ENCODE peak calls at places on chromosomes 7 and 10, in seven cellular contexts. One of them, this sample, is unnamed. For H3K4me1, the result is how much of the 10 kb centered on the place peaks cover.

GRCh38 chr7:108348913-108349312 is 107.3 kb downstream of the NRCAM start:
- DNase-seq in colonic mucosa: no peak
- DNase-seq in right atrium auricular region: no peak
- DNase-seq in A549: peak
- DNase-seq in CD8-positive, alpha-beta T cell: no peak
- DNase-seq in tibial artery: no peak
- DNase-seq in IMR-90: peak
- DNase-seq in this sample: no peak

GRCh38 chr7:103810112-103810744 is 179.2 kb downstream of the RELN start:
- DNase-seq in right atrium auricular region: no peak
- DNase-seq in IMR-90: no peak
- DNase-seq in tibial artery: no peak
- DNase-seq in A549: peak
- DNase-seq in colonic mucosa: no peak
- DNase-seq in CD8-positive, alpha-beta T cell: no peak
- DNase-seq in this sample: no peak

GRCh38 chr10:124705817-124706461 is 38.2 kb downstream of the FAM53B start:
- DNase-seq in tibial artery: no peak
- DNase-seq in right atrium auricular region: no peak
- DNase-seq in IMR-90: no peak
- DNase-seq in colonic mucosa: no peak
- DNase-seq in CD8-positive, alpha-beta T cell: no peak
- DNase-seq in A549: peak
- DNase-seq in this sample: peak

GRCh38 chr7:25988640-25989039 is 163.4 kb upstream of the NFE2L3 start:
- DNase-seq in CD8-positive, alpha-beta T cell: no peak
- DNase-seq in right atrium auricular region: no peak
- DNase-seq in A549: no peak
- DNase-seq in tibial artery: no peak
- DNase-seq in IMR-90: no peak
- DNase-seq in colonic mucosa: no peak
- DNase-seq in this sample: no peak

GRCh38 chr7:119983468-119983867 is 289.5 kb upstream of the KCND2 start:
- DNase-seq in A549: no peak
- DNase-seq in right atrium auricular region: no peak
- DNase-seq in CD8-positive, alpha-beta T cell: no peak
- DNase-seq in colonic mucosa: no peak
- DNase-seq in tibial artery: no peak
- DNase-seq in IMR-90: no peak
- DNase-seq in this sample: no peak

GRCh38 chr10:7165500-7166177 is 245.2 kb downstream of the SFMBT2 start:
- DNase-seq in tibial artery: no peak
- DNase-seq in IMR-90: no peak
- DNase-seq in colonic mucosa: no peak
- DNase-seq in right atrium auricular region: no peak
- DNase-seq in A549: no peak
- DNase-seq in CD8-positive, alpha-beta T cell: no peak
- DNase-seq in this sample: no peak

GRCh38 chr10:101716891-101717659 is 22.1 kb upstream of the FBXW4 start:
- DNase-seq in A549: no peak
- DNase-seq in colonic mucosa: no peak
- DNase-seq in right atrium auricular region: no peak
- DNase-seq in IMR-90: no peak
- DNase-seq in CD8-positive, alpha-beta T cell: no peak
- DNase-seq in tibial artery: no peak
- DNase-seq in this sample: no peak

GRCh38 chr10:14276200-14276599 is 54.5 kb downstream of the FRMD4A start:
- DNase-seq in colonic mucosa: no peak
- DNase-seq in right atrium auricular region: no peak
- DNase-seq in tibial artery: no peak
- DNase-seq in A549: no peak
- DNase-seq in IMR-90: no peak
- DNase-seq in CD8-positive, alpha-beta T cell: no peak
- DNase-seq in this sample: no peak

GRCh38 chr10:84523509-84523908 is 195.1 kb downstream of the CCSER2 start:
- DNase-seq in CD8-positive, alpha-beta T cell: no peak
- DNase-seq in right atrium auricular region: no peak
- DNase-seq in A549: no peak
- DNase-seq in tibial artery: no peak
- DNase-seq in IMR-90: no peak
- DNase-seq in colonic mucosa: peak
- DNase-seq in this sample: peak

GRCh38 chr7:5284304-5285281 is 1.9 kb downstream of the SLC29A4 start:
- DNase-seq in CD8-positive, alpha-beta T cell: no peak
- DNase-seq in A549: peak
- DNase-seq in right atrium auricular region: no peak
- DNase-seq in IMR-90: no peak
- DNase-seq in colonic mucosa: peak
- DNase-seq in tibial artery: no peak
- DNase-seq in this sample: peak

GRCh38 chr10:23413629-23414089 is 25.2 kb upstream of the OTUD1 start:
- DNase-seq in A549: no peak
- DNase-seq in tibial artery: no peak
- DNase-seq in colonic mucosa: no peak
- DNase-seq in right atrium auricular region: no peak
- DNase-seq in CD8-positive, alpha-beta T cell: no peak
- DNase-seq in IMR-90: no peak
- DNase-seq in this sample: no peak

GRCh38 chr10:87761892-87762291 is 56.1 kb downstream of the ATAD1 start:
- DNase-seq in IMR-90: peak
- DNase-seq in tibial artery: no peak
- DNase-seq in right atrium auricular region: no peak
- DNase-seq in CD8-positive, alpha-beta T cell: no peak
- DNase-seq in A549: peak
- DNase-seq in colonic mucosa: no peak
- DNase-seq in this sample: peak

GRCh38 chr7:137669706-137670105 is 177.1 kb downstream of the DGKI start:
- DNase-seq in colonic mucosa: no peak
- DNase-seq in right atrium auricular region: no peak
- DNase-seq in tibial artery: no peak
- DNase-seq in CD8-positive, alpha-beta T cell: no peak
- DNase-seq in A549: no peak
- DNase-seq in IMR-90: peak
- DNase-seq in this sample: no peak

GRCh38 chr10:121069061-121069850 is 218.1 kb downstream of the WDR11 start:
- DNase-seq in colonic mucosa: no peak
- DNase-seq in A549: peak
- DNase-seq in CD8-positive, alpha-beta T cell: no peak
- DNase-seq in IMR-90: no peak
- DNase-seq in right atrium auricular region: no peak
- DNase-seq in tibial artery: no peak
- DNase-seq in this sample: peak

GRCh38 chr7:151120896-151121295 is 34.6 kb downstream of the AGAP3 start:
- DNase-seq in tibial artery: no peak
- DNase-seq in IMR-90: no peak
- DNase-seq in right atrium auricular region: no peak
- DNase-seq in CD8-positive, alpha-beta T cell: peak
- DNase-seq in colonic mucosa: no peak
- DNase-seq in A549: no peak
- DNase-seq in this sample: no peak

GRCh38 chr7:106329971-106330733 is 45.4 kb upstream of the NAMPT start:
- DNase-seq in IMR-90: peak
- DNase-seq in tibial artery: no peak
- DNase-seq in right atrium auricular region: no peak
- DNase-seq in A549: no peak
- DNase-seq in CD8-positive, alpha-beta T cell: no peak
- DNase-seq in colonic mucosa: no peak
- DNase-seq in this sample: no peak

GRCh38 chr10:100996678-100997363 is 2.8 kb upstream of the LZTS2 start:
- DNase-seq in A549: peak
- DNase-seq in CD8-positive, alpha-beta T cell: peak
- DNase-seq in right atrium auricular region: no peak
- DNase-seq in tibial artery: no peak
- DNase-seq in colonic mucosa: peak
- DNase-seq in IMR-90: no peak
- DNase-seq in this sample: peak

GRCh38 chr10:124181656-124182055 is 88.3 kb upstream of the CHST15 start:
- DNase-seq in colonic mucosa: no peak
- DNase-seq in IMR-90: no peak
- DNase-seq in right atrium auricular region: peak
- DNase-seq in A549: no peak
- DNase-seq in tibial artery: no peak
- DNase-seq in CD8-positive, alpha-beta T cell: no peak
- DNase-seq in this sample: no peak

GRCh38 chr10:97921581-97922377 is 72.1 kb downstream of the GOLGA7B start:
- DNase-seq in A549: no peak
- DNase-seq in tibial artery: no peak
- DNase-seq in CD8-positive, alpha-beta T cell: no peak
- DNase-seq in IMR-90: peak
- DNase-seq in right atrium auricular region: no peak
- DNase-seq in colonic mucosa: no peak
- DNase-seq in this sample: no peak

DNA sequence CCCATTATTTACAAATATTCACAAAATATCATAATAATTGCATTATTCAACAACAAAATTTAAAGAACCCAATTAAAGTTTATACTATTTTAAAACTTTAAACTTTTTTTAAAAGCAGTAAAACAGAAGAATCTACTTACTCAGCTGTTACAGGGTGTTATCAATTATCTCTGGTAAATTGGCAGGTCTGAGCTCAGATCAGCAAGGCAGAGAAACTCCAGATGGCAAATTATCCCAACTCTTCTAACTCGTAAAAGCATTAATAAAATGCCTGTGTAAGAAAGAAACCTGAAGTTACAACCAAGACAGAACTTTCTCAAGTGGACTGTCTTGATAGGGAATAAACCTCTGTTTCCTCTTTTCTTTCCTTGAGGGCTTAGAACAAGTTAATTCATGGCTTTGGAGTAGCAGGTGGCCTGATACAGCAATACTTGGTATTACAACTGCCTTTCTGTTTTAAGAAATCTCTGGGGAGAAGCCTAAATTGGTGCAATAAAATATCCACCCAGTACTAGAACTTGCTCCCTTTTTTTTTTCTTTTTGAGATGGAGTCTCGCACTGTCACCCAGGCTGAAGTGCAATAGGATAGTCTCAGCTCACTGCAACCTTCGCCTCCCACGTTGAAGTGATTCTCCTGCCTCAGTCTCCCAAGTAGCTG is 275.3 kb upstream of the MKLN1 start:
- DNase-seq in colonic mucosa: no peak
- DNase-seq in CD8-positive, alpha-beta T cell: no peak
- DNase-seq in A549: no peak
- DNase-seq in tibial artery: no peak
- DNase-seq in right atrium auricular region: no peak
- DNase-seq in IMR-90: no peak
- DNase-seq in this sample: no peak
- H3K4me1 ChIP-seq in colonic mucosa: under half
- H3K4me1 ChIP-seq in CD8-positive, alpha-beta T cell: half or more
- H3K4me1 ChIP-seq in A549: under half
- H3K4me1 ChIP-seq in tibial artery: half or more
- H3K4me1 ChIP-seq in right atrium auricular region: under half
- H3K4me1 ChIP-seq in IMR-90: under half
- H3K4me1 ChIP-seq in this sample: under half

GRCh38 chr10:106959521-106959920 is 205.0 kb downstream of the SORCS1 start:
- DNase-seq in CD8-positive, alpha-beta T cell: no peak
- DNase-seq in A549: no peak
- DNase-seq in IMR-90: no peak
- DNase-seq in right atrium auricular region: no peak
- DNase-seq in colonic mucosa: no peak
- DNase-seq in tibial artery: no peak
- DNase-seq in this sample: no peak
- TF ChIP-seq CTCF in CD8-positive, alpha-beta T cell: no peak
- TF ChIP-seq CTCF in A549: no peak
- TF ChIP-seq CTCF in IMR-90: no peak
- TF ChIP-seq CTCF in right atrium auricular region: no peak
- TF ChIP-seq CTCF in colonic mucosa: no peak
- TF ChIP-seq CTCF in tibial artery: no peak
- TF ChIP-seq CTCF in this sample: no peak

DNA sequence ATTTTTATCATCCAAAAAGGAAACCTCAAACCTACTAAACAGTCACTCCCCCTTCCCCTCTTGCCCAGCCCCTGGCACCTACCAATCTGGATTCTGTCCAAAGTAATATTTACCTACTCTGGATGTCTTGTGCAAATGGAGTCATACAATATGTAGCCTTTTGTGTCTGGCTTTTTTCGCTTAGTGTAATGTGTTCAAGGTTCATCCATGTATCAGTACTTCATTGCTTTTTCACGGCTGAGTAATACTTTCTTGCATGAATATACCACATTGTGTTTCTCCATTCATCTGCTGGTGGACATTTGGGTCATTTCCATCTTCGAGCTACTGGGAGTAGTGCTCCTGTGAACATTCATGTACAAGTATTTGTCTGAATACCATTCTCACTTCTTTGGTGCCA is 113.6 kb downstream of the EEPD1 start:
- DNase-seq in CD8-positive, alpha-beta T cell: no peak
- DNase-seq in A549: peak
- DNase-seq in tibial artery: no peak
- DNase-seq in right atrium auricular region: no peak
- DNase-seq in IMR-90: no peak
- DNase-seq in colonic mucosa: no peak
- DNase-seq in this sample: no peak
- H3K4me1 ChIP-seq in CD8-positive, alpha-beta T cell: under half
- H3K4me1 ChIP-seq in A549: half or more
- H3K4me1 ChIP-seq in tibial artery: under half
- H3K4me1 ChIP-seq in right atrium auricular region: under half
- H3K4me1 ChIP-seq in IMR-90: under half
- H3K4me1 ChIP-seq in colonic mucosa: under half
- H3K4me1 ChIP-seq in this sample: under half

GRCh38 chr10:17047908-17048307 is 81.7 kb downstream of the CUBN start:
- DNase-seq in IMR-90: no peak
- DNase-seq in CD8-positive, alpha-beta T cell: no peak
- DNase-seq in colonic mucosa: no peak
- DNase-seq in tibial artery: no peak
- DNase-seq in A549: no peak
- DNase-seq in right atrium auricular region: no peak
- DNase-seq in this sample: no peak

GRCh38 chr10:17053061-17053460 is 76.5 kb downstream of the CUBN start:
- DNase-seq in right atrium auricular region: no peak
- DNase-seq in CD8-positive, alpha-beta T cell: no peak
- DNase-seq in tibial artery: no peak
- DNase-seq in colonic mucosa: no peak
- DNase-seq in A549: no peak
- DNase-seq in IMR-90: no peak
- DNase-seq in this sample: no peak

GRCh38 chr10:17051851-17052250 is 77.8 kb downstream of the CUBN start:
- DNase-seq in A549: no peak
- DNase-seq in tibial artery: no peak
- DNase-seq in colonic mucosa: no peak
- DNase-seq in CD8-positive, alpha-beta T cell: no peak
- DNase-seq in IMR-90: no peak
- DNase-seq in right atrium auricular region: no peak
- DNase-seq in this sample: no peak

GRCh38 chr10:17046989-17047388 is 82.6 kb downstream of the CUBN start:
- DNase-seq in A549: no peak
- DNase-seq in colonic mucosa: no peak
- DNase-seq in right atrium auricular region: no peak
- DNase-seq in tibial artery: no peak
- DNase-seq in IMR-90: no peak
- DNase-seq in CD8-positive, alpha-beta T cell: no peak
- DNase-seq in this sample: no peak

DNA sequence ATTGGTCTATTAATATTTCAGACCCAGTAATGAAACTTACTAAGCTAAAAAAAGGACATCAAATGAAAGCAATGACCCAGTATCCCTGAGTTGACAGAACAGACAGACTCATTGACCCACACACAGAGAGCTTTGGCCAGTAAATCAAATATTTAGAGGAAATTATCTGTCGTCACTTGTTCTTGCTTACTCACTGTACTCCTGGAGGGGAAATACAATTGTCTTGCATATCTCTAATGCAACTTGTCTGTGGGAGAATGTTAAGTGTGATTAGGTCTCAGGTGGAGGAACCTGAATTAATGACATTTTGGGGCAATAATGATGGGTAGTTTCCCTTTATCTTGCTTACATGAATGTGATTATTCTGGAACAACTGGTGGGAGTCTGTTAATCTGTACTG is 80.4 kb downstream of the CUBN start:
- DNase-seq in CD8-positive, alpha-beta T cell: no peak
- DNase-seq in right atrium auricular region: no peak
- DNase-seq in colonic mucosa: no peak
- DNase-seq in IMR-90: no peak
- DNase-seq in A549: no peak
- DNase-seq in tibial artery: no peak
- DNase-seq in this sample: no peak
- TF ChIP-seq CTCF in CD8-positive, alpha-beta T cell: no peak
- TF ChIP-seq CTCF in right atrium auricular region: no peak
- TF ChIP-seq CTCF in colonic mucosa: no peak
- TF ChIP-seq CTCF in IMR-90: no peak
- TF ChIP-seq CTCF in A549: no peak
- TF ChIP-seq CTCF in tibial artery: no peak
- TF ChIP-seq CTCF in this sample: no peak

This sample was measured in cardiac muscle cell.